ENCODE peak calls at places on chromosome 22, in five cellular contexts. S is pancreas, P is HCT116, Q is heart right ventricle, R is naive B cell. E is an unnamed sample.

GRCh38 chr22:19753996-19754700 is 6.4 kb upstream of the TBX1 start:
- DNase-seq in S (no peak), Q (no peak), P (no peak), R (no peak), E (no peak)

GRCh38 chr22:44473580-44473979 is 24.5 kb downstream of the RTL6 start:
- DNase-seq in S (no peak), P (no peak), R (no peak), Q (no peak), E (no peak)

GRCh38 chr22:46256358-46256958 is 6.4 kb upstream of the CDPF1 start:
- DNase-seq in P (no peak), Q (no peak), S (no peak), R (no peak), E (no peak)

GRCh38 chr22:37746366-37747089 is 49.7 kb downstream of the TRIOBP start:
- DNase-seq in S (peak), P (no peak), Q (no peak), R (no peak), E (no peak)

GRCh38 chr22:48393041-48393370 is 1434.7 kb downstream of the BRD1 start:
- DNase-seq in Q (no peak), P (no peak), S (no peak), R (no peak), E (no peak)

GRCh38 chr22:30270841-30271240 is 4.2 kb upstream of the OSM start:
- DNase-seq in Q (peak), R (no peak), P (no peak), S (no peak), E (no peak)

GRCh38 chr22:29030016-29030617 is 31.5 kb downstream of the C22orf31 start:
- DNase-seq in S (no peak), R (no peak), P (peak), Q (no peak), E (no peak)

GRCh38 chr22:39359659-39360195 is 9.9 kb downstream of the SYNGR1 start:
- DNase-seq in R (no peak), P (no peak), Q (no peak), S (no peak), E (no peak)

GRCh38 chr22:37230673-37231405 is 13.2 kb downstream of the RAC2 start:
- DNase-seq in Q (no peak), R (peak), S (no peak), P (no peak), E (no peak)

GRCh38 chr22:27718186-27719032 is 83.1 kb downstream of the MN1 start:
- DNase-seq in Q (peak), P (peak), R (no peak), S (no peak), E (peak)

GRCh38 chr22:25898707-25899365 is 156.8 kb downstream of the MYO18B start:
- DNase-seq in P (peak), S (no peak), R (no peak), Q (no peak), E (no peak)